ENCODE peak calls at places on chromosomes 2 and 18, in seven cellular contexts. One of them, this sample, is unnamed.

GRCh38 chr2:240435457-240435954 is at the start of gene GPC1:
- DNase-seq in tibial nerve: peak; percentile 49
- DNase-seq in stomach: peak; percentile 74
- DNase-seq in HepG2: peak; percentile 40
- DNase-seq in transverse colon: peak; percentile 69
- DNase-seq in SK-N-SH: peak; percentile 96
- DNase-seq in ovary: peak; percentile 73
- DNase-seq in this sample: peak; percentile 85

GRCh38 chr2:71379086-71379485 is 47.5 kb downstream of the ZNF638 start:
- DNase-seq in tibial nerve: no peak
- DNase-seq in stomach: no peak
- DNase-seq in HepG2: no peak
- DNase-seq in transverse colon: no peak
- DNase-seq in SK-N-SH: no peak
- DNase-seq in ovary: no peak
- DNase-seq in this sample: no peak

GRCh38 chr2:68362749-68363148 is 2.3 kb upstream of the PLEK start:
- DNase-seq in tibial nerve: no peak
- DNase-seq in stomach: no peak
- DNase-seq in HepG2: no peak
- DNase-seq in transverse colon: no peak
- DNase-seq in SK-N-SH: no peak
- DNase-seq in ovary: no peak
- DNase-seq in this sample: no peak

GRCh38 chr2:214410918-214411554 is at the start of gene VWC2L:
- DNase-seq in tibial nerve: peak; percentile 17
- DNase-seq in stomach: peak; percentile 37
- DNase-seq in HepG2: peak; percentile 58
- DNase-seq in transverse colon: peak; percentile 20
- DNase-seq in SK-N-SH: peak; percentile 43
- DNase-seq in ovary: no peak
- DNase-seq in this sample: no peak

GRCh38 chr2:72144746-72145657 is 2.7 kb downstream of the CYP26B1 start:
- DNase-seq in tibial nerve: peak; percentile 27
- DNase-seq in stomach: peak; percentile 31
- DNase-seq in HepG2: peak; percentile 24
- DNase-seq in transverse colon: no peak
- DNase-seq in SK-N-SH: peak; percentile 69
- DNase-seq in ovary: no peak
- DNase-seq in this sample: peak; percentile 76

GRCh38 chr2:47189635-47190034 is 34.5 kb upstream of the STPG4 start:
- DNase-seq in tibial nerve: no peak
- DNase-seq in stomach: no peak
- DNase-seq in HepG2: no peak
- DNase-seq in transverse colon: no peak
- DNase-seq in SK-N-SH: no peak
- DNase-seq in ovary: no peak
- DNase-seq in this sample: no peak

GRCh38 chr2:214311031-214311533 is 99.8 kb upstream of the VWC2L start:
- DNase-seq in tibial nerve: no peak
- DNase-seq in stomach: no peak
- DNase-seq in HepG2: peak; percentile 53
- DNase-seq in transverse colon: no peak
- DNase-seq in SK-N-SH: no peak
- DNase-seq in ovary: no peak
- DNase-seq in this sample: no peak

GRCh38 chr18:56538756-56539155 is 99.6 kb downstream of the TXNL1 start:
- DNase-seq in tibial nerve: no peak
- DNase-seq in stomach: no peak
- DNase-seq in HepG2: no peak
- DNase-seq in transverse colon: no peak
- DNase-seq in SK-N-SH: no peak
- DNase-seq in ovary: no peak
- DNase-seq in this sample: no peak

GRCh38 chr2:152664725-152665124 is 52.5 kb downstream of the PRPF40A start:
- DNase-seq in tibial nerve: no peak
- DNase-seq in stomach: no peak
- DNase-seq in HepG2: no peak
- DNase-seq in transverse colon: no peak
- DNase-seq in SK-N-SH: no peak
- DNase-seq in ovary: no peak
- DNase-seq in this sample: no peak

GRCh38 chr18:59220164-59220783 is 316 bp downstream of the GRP start:
- DNase-seq in tibial nerve: no peak
- DNase-seq in stomach: no peak
- DNase-seq in HepG2: no peak
- DNase-seq in transverse colon: no peak
- DNase-seq in SK-N-SH: peak; percentile 59
- DNase-seq in ovary: no peak
- DNase-seq in this sample: no peak

GRCh38 chr2:120134263-120134662 is 88.9 kb downstream of the TMEM185B start:
- DNase-seq in tibial nerve: no peak
- DNase-seq in stomach: no peak
- DNase-seq in HepG2: peak; percentile 87
- DNase-seq in transverse colon: no peak
- DNase-seq in SK-N-SH: no peak
- DNase-seq in ovary: no peak
- DNase-seq in this sample: no peak

GRCh38 chr2:10039658-10040410 is 3.5 kb upstream of the KLF11 start:
- DNase-seq in tibial nerve: no peak
- DNase-seq in stomach: peak; percentile 82
- DNase-seq in HepG2: no peak
- DNase-seq in transverse colon: peak; percentile 42
- DNase-seq in SK-N-SH: peak; percentile 56
- DNase-seq in ovary: no peak
- DNase-seq in this sample: peak; percentile 94

GRCh38 chr2:70904371-70905216 is 31.1 kb upstream of the ATP6V1B1 start:
- DNase-seq in tibial nerve: no peak
- DNase-seq in stomach: no peak
- DNase-seq in HepG2: no peak
- DNase-seq in transverse colon: no peak
- DNase-seq in SK-N-SH: no peak
- DNase-seq in ovary: no peak
- DNase-seq in this sample: no peak

GRCh38 chr2:9666306-9666705 is 35.5 kb upstream of the YWHAQ start:
- DNase-seq in tibial nerve: no peak
- DNase-seq in stomach: no peak
- DNase-seq in HepG2: no peak
- DNase-seq in transverse colon: no peak
- DNase-seq in SK-N-SH: no peak
- DNase-seq in ovary: no peak
- DNase-seq in this sample: no peak

GRCh38 chr2:201938816-201939180 is 94.9 kb upstream of the FZD7 start:
- DNase-seq in tibial nerve: no peak
- DNase-seq in stomach: no peak
- DNase-seq in HepG2: no peak
- DNase-seq in transverse colon: no peak
- DNase-seq in SK-N-SH: no peak
- DNase-seq in ovary: no peak
- DNase-seq in this sample: no peak

GRCh38 chr2:193584001-193584400 is 1389.3 kb upstream of the TMEFF2 start:
- DNase-seq in tibial nerve: no peak
- DNase-seq in stomach: no peak
- DNase-seq in HepG2: peak; percentile 30
- DNase-seq in transverse colon: no peak
- DNase-seq in SK-N-SH: peak; percentile 6
- DNase-seq in ovary: no peak
- DNase-seq in this sample: no peak

GRCh38 chr2:230877737-230878598 is 13.2 kb downstream of the ITM2C start:
- DNase-seq in tibial nerve: no peak
- DNase-seq in stomach: no peak
- DNase-seq in HepG2: no peak
- DNase-seq in transverse colon: peak; percentile 31
- DNase-seq in SK-N-SH: no peak
- DNase-seq in ovary: no peak
- DNase-seq in this sample: peak; percentile 53

DNA sequence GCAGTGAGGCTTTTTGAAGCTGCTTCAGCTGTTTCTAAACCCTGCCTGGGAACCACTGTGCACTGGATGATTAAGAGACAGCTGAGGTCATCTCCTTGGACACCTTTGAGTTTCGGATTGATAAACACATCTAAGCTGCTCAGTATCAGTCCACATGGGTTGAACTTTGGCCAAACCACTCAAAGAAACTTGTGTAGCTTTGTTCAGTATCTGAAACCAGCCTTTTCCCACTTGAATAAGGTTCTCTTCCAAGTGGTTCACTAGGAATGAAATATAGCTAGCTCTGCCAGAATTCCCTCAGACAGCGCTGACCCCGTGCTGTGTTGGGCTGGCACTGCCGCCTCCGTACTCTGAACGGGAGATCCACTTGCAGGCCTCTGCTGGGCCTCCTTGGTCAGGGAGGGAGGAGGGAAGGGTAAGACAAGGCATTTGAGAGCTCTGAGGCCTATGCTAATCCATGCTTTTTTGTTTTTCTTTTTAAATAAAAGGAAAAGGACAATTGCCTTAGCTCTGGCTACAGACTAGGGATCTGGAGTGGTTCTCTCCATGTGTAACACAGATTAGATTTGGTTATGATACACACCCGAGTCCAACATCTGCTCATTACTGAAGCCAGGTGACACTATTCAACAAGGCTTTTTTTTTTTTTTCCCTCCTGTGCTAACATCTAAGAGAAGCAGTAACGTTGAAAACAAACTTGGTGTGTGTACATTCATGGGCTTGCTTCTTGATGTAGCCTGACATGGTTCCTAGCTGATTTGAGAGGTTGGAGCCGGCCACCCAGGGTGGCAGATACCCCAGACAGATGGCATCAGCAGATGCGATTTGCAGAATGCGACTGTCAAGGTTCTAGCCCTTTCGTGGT is 67.7 kb downstream of the NCK2 start:
- DNase-seq in tibial nerve: no peak
- DNase-seq in stomach: no peak
- DNase-seq in HepG2: peak; percentile 60
- DNase-seq in transverse colon: no peak
- DNase-seq in SK-N-SH: peak; percentile 44
- DNase-seq in ovary: no peak
- DNase-seq in this sample: no peak
- TF ChIP-seq EP300 in tibial nerve: no peak
- TF ChIP-seq EP300 in stomach: no peak
- TF ChIP-seq EP300 in HepG2: no peak
- TF ChIP-seq EP300 in transverse colon: no peak
- TF ChIP-seq EP300 in SK-N-SH: no peak
- TF ChIP-seq EP300 in ovary: no peak
- TF ChIP-seq EP300 in this sample: no peak

GRCh38 chr2:137897082-137897481 is 67.2 kb upstream of the HNMT start:
- DNase-seq in tibial nerve: no peak
- DNase-seq in stomach: no peak
- DNase-seq in HepG2: peak; percentile 71
- DNase-seq in transverse colon: no peak
- DNase-seq in SK-N-SH: no peak
- DNase-seq in ovary: no peak
- DNase-seq in this sample: no peak

GRCh38 chr2:137896467-137896866 is 67.8 kb upstream of the HNMT start:
- DNase-seq in tibial nerve: no peak
- DNase-seq in stomach: no peak
- DNase-seq in HepG2: no peak
- DNase-seq in transverse colon: no peak
- DNase-seq in SK-N-SH: no peak
- DNase-seq in ovary: no peak
- DNase-seq in this sample: no peak

DNA sequence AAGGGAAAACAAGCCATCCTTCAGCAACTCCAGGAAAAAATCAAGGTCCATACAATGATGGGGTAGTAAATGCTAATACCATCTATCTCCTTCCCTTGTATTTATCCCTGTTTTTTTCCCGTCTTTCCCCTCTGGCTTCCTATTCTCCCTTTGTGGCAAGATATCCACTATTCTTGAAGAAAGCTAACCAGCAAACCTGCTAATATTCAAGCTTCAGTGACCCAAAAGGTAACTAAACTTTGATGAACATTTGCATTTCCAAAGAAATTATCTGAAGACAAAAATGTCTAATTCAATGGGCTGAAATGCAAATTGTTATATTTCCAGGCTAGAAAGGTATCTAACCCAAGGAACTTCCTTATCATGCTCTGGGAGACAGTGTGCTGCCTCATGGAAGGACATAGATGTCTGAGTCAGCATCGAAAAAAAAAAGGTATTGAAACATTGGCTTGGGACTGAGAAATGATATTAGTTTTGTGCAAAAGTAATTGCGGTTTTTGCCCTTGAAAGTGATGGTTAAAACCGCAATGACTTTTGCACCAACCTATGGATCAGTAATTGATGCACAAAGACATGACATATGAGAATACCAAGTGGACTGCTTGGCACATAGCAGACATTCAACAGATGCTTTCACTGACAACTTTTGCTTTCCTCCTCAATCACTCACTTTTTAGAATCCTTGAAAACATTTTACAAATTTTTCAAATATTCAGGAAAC is 63.7 kb upstream of the HNMT start:
- DNase-seq in tibial nerve: no peak
- DNase-seq in stomach: no peak
- DNase-seq in HepG2: no peak
- DNase-seq in transverse colon: no peak
- DNase-seq in SK-N-SH: no peak
- DNase-seq in ovary: no peak
- DNase-seq in this sample: no peak
- H3K36me3 ChIP-seq in tibial nerve: no peaks in the 10 kb centered on the region
- H3K36me3 ChIP-seq in stomach: no peaks in the 10 kb centered on the region
- H3K36me3 ChIP-seq in HepG2: no peaks in the 10 kb centered on the region
- H3K36me3 ChIP-seq in transverse colon: no peaks in the 10 kb centered on the region
- H3K36me3 ChIP-seq in SK-N-SH: no peaks in the 10 kb centered on the region
- H3K36me3 ChIP-seq in ovary: no peaks in the 10 kb centered on the region
- H3K36me3 ChIP-seq in this sample: no peaks in the 10 kb centered on the region

GRCh38 chr2:226796012-226796839 is 3.4 kb downstream of the IRS1 start:
- DNase-seq in tibial nerve: no peak
- DNase-seq in stomach: no peak
- DNase-seq in HepG2: no peak
- DNase-seq in transverse colon: no peak
- DNase-seq in SK-N-SH: no peak
- DNase-seq in ovary: peak; percentile 28
- DNase-seq in this sample: peak; percentile 69
- TF ChIP-seq EP300 in tibial nerve: no peak
- TF ChIP-seq EP300 in stomach: no peak
- TF ChIP-seq EP300 in HepG2: no peak
- TF ChIP-seq EP300 in transverse colon: no peak
- TF ChIP-seq EP300 in SK-N-SH: no peak
- TF ChIP-seq EP300 in ovary: no peak
- TF ChIP-seq EP300 in this sample: no peak

DNA sequence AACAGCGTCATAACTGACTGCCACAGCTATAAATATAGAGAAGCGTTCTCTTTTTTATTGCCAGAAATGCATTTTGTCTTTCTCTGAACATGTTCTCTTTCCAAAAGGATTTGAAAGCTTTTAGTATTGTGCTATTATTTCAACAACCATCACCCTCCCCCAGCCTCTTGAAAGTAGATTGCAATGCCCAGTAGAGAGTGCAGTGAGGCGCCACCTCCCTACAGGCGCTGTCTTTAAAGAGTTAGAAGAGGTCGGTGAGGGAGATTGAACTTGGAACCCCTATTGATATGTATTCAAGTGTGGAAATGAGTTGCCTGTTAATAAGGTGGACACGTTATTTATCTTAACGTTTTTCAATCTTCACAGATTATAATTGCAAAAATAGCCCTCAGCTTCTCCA is 360.3 kb downstream of the LRP1B start:
- DNase-seq in tibial nerve: no peak
- DNase-seq in stomach: no peak
- DNase-seq in HepG2: no peak
- DNase-seq in transverse colon: no peak
- DNase-seq in SK-N-SH: no peak
- DNase-seq in ovary: no peak
- DNase-seq in this sample: no peak
- H3K36me3 ChIP-seq in tibial nerve: no peaks in the 10 kb centered on the region
- H3K36me3 ChIP-seq in stomach: no peaks in the 10 kb centered on the region
- H3K36me3 ChIP-seq in HepG2: no peaks in the 10 kb centered on the region
- H3K36me3 ChIP-seq in transverse colon: no peaks in the 10 kb centered on the region
- H3K36me3 ChIP-seq in SK-N-SH: no peaks in the 10 kb centered on the region
- H3K36me3 ChIP-seq in ovary: no peaks in the 10 kb centered on the region
- H3K36me3 ChIP-seq in this sample: no peaks in the 10 kb centered on the region

This sample was measured in sigmoid colon.